ENCODE peak calls at places on chromosomes 13 and 19, in nine cellular contexts. One of them, this sample, is unnamed.

GRCh38 chr13:25375727-25376358 is 4.1 kb downstream of the ATP8A2 start:
- DNase-seq in kidney: no peak
- DNase-seq in AG04449: peak
- DNase-seq in neural crest cell: peak
- DNase-seq in nephron progenitor cell: peak
- DNase-seq in lower leg skin: peak
- DNase-seq in AG04450: peak
- DNase-seq in GM13977: peak
- DNase-seq in heart right ventricle: peak
- DNase-seq in this sample: peak

GRCh38 chr19:45166723-45167252 is 6.0 kb upstream of the NKPD1 start:
- DNase-seq in kidney: peak
- DNase-seq in neural crest cell: no peak
- DNase-seq in heart right ventricle: no peak
- DNase-seq in lower leg skin: no peak
- DNase-seq in AG04450: no peak
- DNase-seq in GM13977: no peak
- DNase-seq in AG04449: no peak
- DNase-seq in nephron progenitor cell: peak
- DNase-seq in this sample: peak

GRCh38 chr13:106104281-106104901 is 431.1 kb downstream of the EFNB2 start:
- DNase-seq in neural crest cell: no peak
- DNase-seq in kidney: no peak
- DNase-seq in GM13977: no peak
- DNase-seq in nephron progenitor cell: no peak
- DNase-seq in AG04450: peak
- DNase-seq in heart right ventricle: no peak
- DNase-seq in lower leg skin: no peak
- DNase-seq in AG04449: peak
- DNase-seq in this sample: no peak

GRCh38 chr19:15138427-15138826 is 31.2 kb downstream of the SYDE1 start:
- DNase-seq in GM13977: no peak
- DNase-seq in AG04449: no peak
- DNase-seq in nephron progenitor cell: no peak
- DNase-seq in neural crest cell: no peak
- DNase-seq in AG04450: no peak
- DNase-seq in lower leg skin: no peak
- DNase-seq in heart right ventricle: no peak
- DNase-seq in kidney: no peak
- DNase-seq in this sample: no peak

GRCh38 chr13:73258396-73258795 is 199.6 kb downstream of the KLF5 start:
- DNase-seq in GM13977: no peak
- DNase-seq in kidney: no peak
- DNase-seq in neural crest cell: no peak
- DNase-seq in AG04449: no peak
- DNase-seq in AG04450: no peak
- DNase-seq in heart right ventricle: no peak
- DNase-seq in lower leg skin: no peak
- DNase-seq in nephron progenitor cell: no peak
- DNase-seq in this sample: no peak

GRCh38 chr13:90801621-90802020 is 545.9 kb upstream of the MIR17HG start:
- DNase-seq in GM13977: no peak
- DNase-seq in neural crest cell: no peak
- DNase-seq in heart right ventricle: no peak
- DNase-seq in nephron progenitor cell: no peak
- DNase-seq in lower leg skin: no peak
- DNase-seq in AG04449: no peak
- DNase-seq in kidney: no peak
- DNase-seq in AG04450: no peak
- DNase-seq in this sample: no peak

GRCh38 chr19:34686455-34686854 is 9.0 kb downstream of the ZNF302 start:
- DNase-seq in heart right ventricle: no peak
- DNase-seq in lower leg skin: no peak
- DNase-seq in AG04450: no peak
- DNase-seq in nephron progenitor cell: no peak
- DNase-seq in kidney: no peak
- DNase-seq in AG04449: no peak
- DNase-seq in GM13977: no peak
- DNase-seq in neural crest cell: no peak
- DNase-seq in this sample: no peak

GRCh38 chr13:48514776-48515175 is 18.1 kb downstream of the RCBTB2 start:
- DNase-seq in lower leg skin: no peak
- DNase-seq in neural crest cell: no peak
- DNase-seq in GM13977: no peak
- DNase-seq in AG04450: no peak
- DNase-seq in AG04449: no peak
- DNase-seq in nephron progenitor cell: no peak
- DNase-seq in heart right ventricle: no peak
- DNase-seq in kidney: no peak
- DNase-seq in this sample: no peak

GRCh38 chr13:107767119-107767518 is 448.2 kb downstream of the LIG4 start:
- DNase-seq in GM13977: no peak
- DNase-seq in AG04450: no peak
- DNase-seq in neural crest cell: peak
- DNase-seq in kidney: no peak
- DNase-seq in heart right ventricle: no peak
- DNase-seq in lower leg skin: no peak
- DNase-seq in nephron progenitor cell: no peak
- DNase-seq in AG04449: no peak
- DNase-seq in this sample: no peak

GRCh38 chr13:60329221-60329983 is 67.6 kb upstream of the TDRD3 start:
- DNase-seq in kidney: no peak
- DNase-seq in lower leg skin: no peak
- DNase-seq in nephron progenitor cell: peak
- DNase-seq in neural crest cell: peak
- DNase-seq in AG04449: no peak
- DNase-seq in GM13977: peak
- DNase-seq in heart right ventricle: no peak
- DNase-seq in AG04450: no peak
- DNase-seq in this sample: peak

DNA sequence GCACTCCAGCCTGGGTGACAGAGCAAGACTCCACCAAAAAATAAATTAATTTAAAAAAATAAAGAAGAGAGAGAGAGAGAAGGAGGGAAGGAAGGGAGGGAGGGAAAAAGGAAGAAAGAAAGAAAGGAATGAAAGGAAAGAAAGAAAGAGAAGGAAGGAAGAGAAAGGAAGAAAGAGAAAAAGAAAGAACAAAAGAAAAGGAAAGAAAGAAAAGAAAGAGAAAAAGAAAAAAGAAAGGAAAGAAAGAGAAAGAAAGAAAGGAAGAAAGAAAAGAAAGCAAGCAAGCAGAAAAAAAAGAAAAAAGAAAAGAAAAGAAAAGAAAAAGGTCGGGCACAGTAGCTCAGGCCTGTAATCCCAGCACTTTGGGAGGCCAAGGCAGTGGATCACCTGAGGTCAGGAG is 14.9 kb upstream of the ZNRF4 start:
- DNase-seq in AG04449: no peak
- DNase-seq in lower leg skin: no peak
- DNase-seq in GM13977: no peak
- DNase-seq in nephron progenitor cell: no peak
- DNase-seq in AG04450: no peak
- DNase-seq in kidney: no peak
- DNase-seq in heart right ventricle: no peak
- DNase-seq in neural crest cell: no peak
- DNase-seq in this sample: no peak
- TF ChIP-seq CTCF in AG04449: no peak
- TF ChIP-seq CTCF in lower leg skin: no peak
- TF ChIP-seq CTCF in GM13977: no peak
- TF ChIP-seq CTCF in nephron progenitor cell: no peak
- TF ChIP-seq CTCF in AG04450: no peak
- TF ChIP-seq CTCF in kidney: no peak
- TF ChIP-seq CTCF in heart right ventricle: no peak
- TF ChIP-seq CTCF in neural crest cell: no peak
- TF ChIP-seq CTCF in this sample: no peak

DNA sequence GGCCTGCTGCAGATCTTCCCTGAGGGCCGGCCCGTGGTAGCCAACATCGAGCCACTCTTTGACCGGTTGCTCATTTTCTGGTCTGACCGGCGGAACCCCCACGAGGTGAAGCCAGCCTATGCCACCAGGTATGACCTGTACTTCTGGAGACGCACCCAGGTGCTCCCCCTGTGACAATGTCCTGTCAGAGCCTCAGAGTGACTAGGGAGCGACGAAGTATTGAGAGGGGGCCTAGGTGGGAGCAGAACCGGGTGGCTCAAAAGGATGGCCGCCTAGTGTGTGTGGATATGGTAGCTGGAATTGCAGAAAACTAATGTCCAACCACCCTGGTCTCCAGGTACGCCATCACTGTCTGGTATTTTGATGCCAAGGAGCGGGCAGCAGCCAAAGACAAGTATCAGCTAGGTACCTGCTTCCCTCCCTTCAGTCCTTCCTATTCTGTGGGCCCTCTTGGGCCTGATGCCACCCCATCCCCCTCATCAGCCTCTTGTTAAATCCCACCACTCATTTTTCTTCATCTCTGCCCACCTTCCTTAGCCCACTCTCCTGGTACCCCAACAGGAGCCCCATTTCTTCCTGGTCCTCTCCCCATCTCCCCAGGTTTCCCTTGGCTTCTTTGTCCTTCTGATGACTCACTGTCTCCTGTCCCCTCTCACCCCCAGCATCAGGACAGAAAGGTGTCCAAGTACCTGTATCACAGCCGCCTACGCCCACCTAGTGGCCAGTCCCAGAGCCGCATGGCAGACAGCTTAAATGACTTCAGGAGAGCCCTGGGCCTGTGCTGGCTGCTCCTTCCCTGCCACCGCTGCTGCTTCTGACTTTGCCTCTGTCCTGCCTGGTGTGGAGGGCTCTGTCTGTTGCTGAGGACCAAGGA is 8.4 kb downstream of the EGLN2 start:
- DNase-seq in GM13977: no peak
- DNase-seq in heart right ventricle: no peak
- DNase-seq in lower leg skin: no peak
- DNase-seq in nephron progenitor cell: no peak
- DNase-seq in neural crest cell: no peak
- DNase-seq in AG04450: no peak
- DNase-seq in kidney: no peak
- DNase-seq in AG04449: no peak
- DNase-seq in this sample: no peak
- TF ChIP-seq CTCF in GM13977: peak
- TF ChIP-seq CTCF in heart right ventricle: no peak
- TF ChIP-seq CTCF in lower leg skin: no peak
- TF ChIP-seq CTCF in nephron progenitor cell: peak
- TF ChIP-seq CTCF in neural crest cell: peak
- TF ChIP-seq CTCF in AG04450: peak
- TF ChIP-seq CTCF in kidney: peak
- TF ChIP-seq CTCF in AG04449: peak
- TF ChIP-seq CTCF in this sample: no peak

DNA sequence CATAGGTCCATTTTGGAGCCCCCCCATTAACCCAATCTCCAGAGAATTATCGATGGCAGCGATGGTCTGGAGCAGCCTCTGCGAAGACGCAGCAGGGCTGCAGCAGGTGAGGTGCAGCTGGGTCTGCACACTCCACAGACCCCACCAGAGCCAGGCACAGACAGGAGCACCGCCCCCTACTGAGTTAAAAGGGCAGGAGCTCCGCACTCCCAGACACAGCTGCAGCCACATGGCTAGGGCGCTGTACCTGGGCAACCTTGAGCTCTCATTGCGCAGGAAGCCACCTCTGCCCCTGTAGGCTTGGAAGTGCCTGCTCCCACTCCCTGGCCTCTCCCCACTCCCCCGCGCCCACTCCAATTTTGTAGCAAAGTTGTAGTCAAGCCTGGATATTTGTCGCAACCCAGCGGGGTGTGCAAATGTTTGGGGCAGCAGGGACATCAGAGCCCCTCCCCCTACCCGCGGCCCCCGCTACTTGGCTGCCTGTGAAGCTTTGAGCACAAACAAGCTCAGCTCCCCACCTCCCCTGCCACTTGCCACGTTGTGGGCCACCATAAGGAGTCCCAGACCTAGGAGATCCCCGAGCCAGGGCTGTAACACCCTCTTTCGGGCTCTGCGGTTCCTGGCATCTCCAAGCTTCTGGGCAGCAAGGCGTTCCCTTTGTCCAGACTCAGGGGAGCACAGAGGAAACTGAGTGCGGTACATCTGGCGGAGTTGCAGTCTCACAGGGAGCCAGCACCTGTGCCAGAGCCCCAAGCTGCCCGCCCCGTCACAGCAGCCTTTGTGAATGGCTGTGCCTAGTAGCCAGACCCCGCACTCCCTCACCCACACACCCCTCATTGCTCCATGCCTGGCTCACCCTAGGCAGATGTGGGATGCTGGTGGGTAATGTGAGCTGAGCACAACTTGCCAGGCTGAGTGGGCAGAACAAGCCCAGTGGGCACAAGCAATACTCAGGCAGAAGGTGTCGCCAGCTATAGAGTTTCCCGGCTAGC is 949.7 kb upstream of the SLITRK1 start:
- DNase-seq in nephron progenitor cell: no peak
- DNase-seq in kidney: peak
- DNase-seq in AG04450: no peak
- DNase-seq in AG04449: no peak
- DNase-seq in GM13977: no peak
- DNase-seq in neural crest cell: no peak
- DNase-seq in lower leg skin: no peak
- DNase-seq in heart right ventricle: no peak
- DNase-seq in this sample: no peak
- TF ChIP-seq CTCF in nephron progenitor cell: no peak
- TF ChIP-seq CTCF in kidney: no peak
- TF ChIP-seq CTCF in AG04450: no peak
- TF ChIP-seq CTCF in AG04449: no peak
- TF ChIP-seq CTCF in GM13977: no peak
- TF ChIP-seq CTCF in neural crest cell: no peak
- TF ChIP-seq CTCF in lower leg skin: no peak
- TF ChIP-seq CTCF in heart right ventricle: no peak
- TF ChIP-seq CTCF in this sample: no peak

GRCh38 chr13:101945435-101945834 is 456.4 kb downstream of the FGF14 start:
- DNase-seq in nephron progenitor cell: no peak
- DNase-seq in GM13977: no peak
- DNase-seq in neural crest cell: no peak
- DNase-seq in AG04450: no peak
- DNase-seq in AG04449: no peak
- DNase-seq in heart right ventricle: no peak
- DNase-seq in lower leg skin: no peak
- DNase-seq in kidney: no peak
- DNase-seq in this sample: peak
- TF ChIP-seq CTCF in nephron progenitor cell: no peak
- TF ChIP-seq CTCF in GM13977: no peak
- TF ChIP-seq CTCF in neural crest cell: no peak
- TF ChIP-seq CTCF in AG04450: no peak
- TF ChIP-seq CTCF in AG04449: no peak
- TF ChIP-seq CTCF in heart right ventricle: no peak
- TF ChIP-seq CTCF in lower leg skin: no peak
- TF ChIP-seq CTCF in kidney: no peak
- TF ChIP-seq CTCF in this sample: no peak

DNA sequence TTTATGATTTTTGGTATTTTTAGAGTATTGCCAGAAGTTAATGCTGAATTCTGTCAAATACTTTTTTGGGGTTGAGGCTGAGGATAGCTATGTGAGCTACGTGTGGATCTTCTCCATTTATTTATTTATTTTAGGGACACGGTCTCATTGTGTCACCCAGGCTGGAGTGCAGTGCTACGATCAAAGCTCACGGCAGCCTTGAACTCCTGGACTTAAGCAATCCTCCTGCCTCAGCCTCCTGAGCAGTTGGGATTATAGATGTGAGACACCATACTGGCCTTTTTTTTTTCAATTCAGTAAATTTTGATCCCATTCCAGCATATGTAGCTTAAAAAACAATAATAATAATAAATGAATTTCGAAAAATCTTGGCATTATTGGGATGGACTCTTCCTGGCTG is 21.1 kb downstream of the ING1 start:
- DNase-seq in AG04450: no peak
- DNase-seq in AG04449: no peak
- DNase-seq in neural crest cell: no peak
- DNase-seq in lower leg skin: no peak
- DNase-seq in kidney: no peak
- DNase-seq in nephron progenitor cell: no peak
- DNase-seq in heart right ventricle: no peak
- DNase-seq in GM13977: no peak
- DNase-seq in this sample: no peak
- TF ChIP-seq CTCF in AG04450: no peak
- TF ChIP-seq CTCF in AG04449: no peak
- TF ChIP-seq CTCF in neural crest cell: no peak
- TF ChIP-seq CTCF in lower leg skin: no peak
- TF ChIP-seq CTCF in kidney: no peak
- TF ChIP-seq CTCF in nephron progenitor cell: no peak
- TF ChIP-seq CTCF in heart right ventricle: no peak
- TF ChIP-seq CTCF in GM13977: no peak
- TF ChIP-seq CTCF in this sample: no peak